ENCODE peak calls at places on chromosomes 16 and 17, in seven cellular contexts. G is mesendoderm, H is lower lobe of right lung, Z is suprapubic skin, K is transverse colon, F is thyroid gland, I is lung. N is an unnamed sample.

GRCh38 chr17:73470369-73470768 is 158.6 kb upstream of the CDC42EP4 start:
- DNase-seq in F (no peak), Z (no peak), I (no peak), K (no peak), G (no peak), H (no peak), N (no peak)

GRCh38 chr17:68101992-68102758 is 66.6 kb downstream of the KPNA2 start:
- DNase-seq in K (peak; percentile 47), I (peak; percentile 42), G (no peak), Z (no peak), F (peak; percentile 49), H (no peak), N (no peak)

GRCh38 chr16:29807426-29808218 is 1.3 kb downstream of the MAZ start:
- DNase-seq in Z (peak; percentile 94), K (peak; percentile 93), F (peak; percentile 94), I (peak; percentile 91), H (peak; percentile 92), G (peak; percentile 93), N (peak; percentile 94)

GRCh38 chr17:2347805-2348685 is 10.7 kb downstream of the SGSM2 start:
- DNase-seq in I (no peak), Z (peak; percentile 63), F (no peak), K (peak; percentile 54), G (peak; percentile 99), H (peak; percentile 53), N (no peak)

GRCh38 chr16:89506791-89507191 is 1.4 kb upstream of the SPG7 start:
- DNase-seq in K (no peak), G (no peak), I (no peak), F (no peak), Z (no peak), H (no peak), N (no peak)

GRCh38 chr16:88906535-88907105 is 40.2 kb upstream of the PABPN1L start:
- DNase-seq in I (no peak), Z (no peak), K (no peak), H (no peak), F (no peak), G (no peak), N (no peak)

GRCh38 chr17:72152392-72152727 is 31.5 kb downstream of the SOX9 start:
- DNase-seq in I (no peak), F (no peak), H (no peak), K (no peak), Z (no peak), G (no peak), N (no peak)

GRCh38 chr16:53084141-53084541 is 29.4 kb downstream of the CHD9 start:
- DNase-seq in G (no peak), F (peak; percentile 29), Z (no peak), H (no peak), K (no peak), I (peak; percentile 62), N (no peak)

GRCh38 chr17:1179635-1180433 is at the start of gene ABR:
- DNase-seq in H (peak; percentile 73), Z (peak; percentile 81), G (no peak), F (no peak), I (no peak), K (peak; percentile 46), N (peak; percentile 60)

GRCh38 chr16:51359141-51359960 is 208.3 kb upstream of the SALL1 start:
- DNase-seq in F (no peak), G (peak; percentile 57), H (no peak), I (no peak), K (peak; percentile 7), Z (no peak), N (no peak)

GRCh38 chr17:80260791-80261158 is at the start of gene RNF213:
- DNase-seq in H (peak; percentile 81), Z (no peak), I (peak; percentile 41), F (peak; percentile 53), K (peak; percentile 75), G (peak; percentile 51), N (peak; percentile 84)

GRCh38 chr17:80262775-80263244 is 2.2 kb downstream of the RNF213 start:
- DNase-seq in F (no peak), H (no peak), I (no peak), K (no peak), G (no peak), Z (no peak), N (no peak)

GRCh38 chr17:80262291-80262690 is 1.6 kb downstream of the RNF213 start:
- DNase-seq in Z (no peak), H (no peak), F (no peak), K (no peak), I (no peak), G (no peak), N (no peak)

GRCh38 chr17:80261159-80261894 is 675 bp downstream of the RNF213 start:
- DNase-seq in I (peak; percentile 51), G (peak; percentile 97), Z (no peak), K (peak; percentile 62), F (peak; percentile 69), H (peak; percentile 71), N (no peak)

GRCh38 chr17:80261895-80262279 is 1.2 kb downstream of the RNF213 start:
- DNase-seq in K (no peak), F (no peak), Z (no peak), G (no peak), I (no peak), H (no peak), N (no peak)
- H3K27me3 ChIP-seq in K (no peaks in the 10 kb centered on the region), F (no peaks in the 10 kb centered on the region), Z (no peaks in the 10 kb centered on the region), G (no peaks in the 10 kb centered on the region), I (no peaks in the 10 kb centered on the region), H (no peaks in the 10 kb centered on the region), N (no peaks in the 10 kb centered on the region)

GRCh38 chr16:11799509-11800384 is 2.7 kb upstream of the ZC3H7A start:
- DNase-seq in G (peak; percentile 45), I (no peak), F (no peak), Z (no peak), H (no peak), K (no peak), N (no peak)

GRCh38 chr16:11800385-11800718 is 3.3 kb upstream of the ZC3H7A start:
- DNase-seq in H (no peak), F (no peak), I (no peak), Z (no peak), K (no peak), G (no peak), N (no peak)

GRCh38 chr16:11797166-11797956 is at the start of gene ZC3H7A:
- DNase-seq in I (peak; percentile 96), Z (peak; percentile 97), H (peak; percentile 99), K (peak; percentile 97), F (peak; percentile 97), G (peak; percentile 99), N (peak; percentile 97)

GRCh38 chr16:11797957-11798299 is 870 bp upstream of the ZC3H7A start:
- DNase-seq in Z (no peak), K (no peak), F (no peak), H (no peak), I (no peak), G (no peak), N (no peak)

GRCh38 chr16:11799017-11799381 is 1.9 kb upstream of the ZC3H7A start:
- DNase-seq in I (no peak), K (no peak), Z (no peak), G (no peak), H (no peak), F (no peak), N (no peak)
- H3K4me1 ChIP-seq in I (peaks cover 20% of the 10 kb centered on the region), K (peaks cover 32% of the 10 kb centered on the region), Z (peaks cover 48% of the 10 kb centered on the region), G (peaks cover 2% of the 10 kb centered on the region), H (peaks cover 45% of the 10 kb centered on the region), F (peaks cover 34% of the 10 kb centered on the region), N (peaks cover 25% of the 10 kb centered on the region)

GRCh38 chr16:1286492-1287094 is 22.8 kb upstream of the UBE2I start:
- DNase-seq in H (no peak), Z (no peak), I (no peak), K (no peak), G (no peak), F (no peak), N (no peak)
- H3K27me3 ChIP-seq in H (peaks cover 62% of the 10 kb centered on the region), Z (peaks cover 96% of the 10 kb centered on the region), I (peaks cover 5% of the 10 kb centered on the region), K (peaks cover 81% of the 10 kb centered on the region), G (no peaks in the 10 kb centered on the region), F (no peaks in the 10 kb centered on the region), N (peaks cover 38% of the 10 kb centered on the region)

DNA sequence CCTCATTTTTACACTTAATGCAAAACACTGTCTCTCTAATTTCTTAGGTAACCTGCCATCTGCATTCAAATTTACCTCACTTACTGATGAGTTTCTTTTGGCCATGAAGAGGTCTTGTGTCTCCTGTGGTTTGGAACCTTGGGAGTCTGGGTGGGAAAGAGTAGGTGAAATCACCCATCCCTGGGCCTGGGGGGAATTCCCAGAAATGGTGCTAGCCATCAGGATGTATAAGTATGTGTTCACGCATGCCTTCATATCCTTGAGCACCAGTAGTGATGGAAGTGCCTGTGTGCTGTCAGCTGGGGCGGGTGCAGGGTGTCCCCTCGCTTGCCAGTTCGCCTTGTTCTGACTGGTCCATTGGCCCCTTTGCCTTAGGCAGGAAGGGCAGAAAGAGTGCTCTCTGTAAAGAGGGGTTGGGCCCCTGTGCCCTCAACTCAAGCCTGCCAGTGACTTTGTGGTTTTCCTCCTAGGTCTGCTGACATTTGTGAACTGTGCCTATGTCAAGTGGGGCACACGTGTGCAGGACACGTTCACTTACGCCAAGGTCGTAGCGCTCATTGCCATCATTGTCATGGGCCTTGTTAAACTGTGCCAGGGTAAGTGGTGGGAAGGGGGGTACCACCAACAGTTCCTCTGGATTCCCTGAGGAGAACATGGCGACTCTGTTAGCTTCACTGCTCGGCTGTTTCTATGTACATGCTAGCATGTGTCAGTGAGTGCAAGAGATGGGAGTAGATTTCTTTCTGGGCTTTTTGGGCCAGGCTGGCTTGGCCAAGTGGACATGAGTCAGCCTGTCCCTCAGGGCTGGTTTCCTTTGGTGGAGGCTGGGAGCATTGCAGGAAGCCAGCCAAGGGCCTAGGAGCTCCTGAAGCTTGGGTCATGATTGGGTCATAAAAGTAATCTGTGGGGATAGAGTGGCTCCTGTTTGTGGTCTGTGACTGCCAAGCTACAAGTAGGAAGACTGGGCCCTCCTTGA is 23.2 kb downstream of the SLC7A6OS start:
- DNase-seq in G (no peak), F (peak; percentile 38), Z (peak; percentile 86), H (no peak), K (no peak), I (peak; percentile 53), N (peak; percentile 90)
- H3K4me1 ChIP-seq in G (peaks cover 2% of the 10 kb centered on the region), F (peaks cover 59% of the 10 kb centered on the region), Z (peaks cover 79% of the 10 kb centered on the region), H (peaks cover 73% of the 10 kb centered on the region), K (peaks cover 14% of the 10 kb centered on the region), I (peaks cover 32% of the 10 kb centered on the region), N (peaks cover 95% of the 10 kb centered on the region)

GRCh38 chr17:36943250-36944220 is 5.2 kb upstream of the AATF start:
- DNase-seq in H (no peak), K (no peak), F (no peak), Z (no peak), G (no peak), I (no peak), N (no peak)
- H3K27me3 ChIP-seq in H (peaks cover 92% of the 10 kb centered on the region), K (peaks cover 94% of the 10 kb centered on the region), F (peaks cover 71% of the 10 kb centered on the region), Z (peaks cover 91% of the 10 kb centered on the region), G (peaks cover 35% of the 10 kb centered on the region), I (no peaks in the 10 kb centered on the region), N (peaks cover 86% of the 10 kb centered on the region)

GRCh38 chr17:82333279-82334171 is at the start of gene SECTM1:
- DNase-seq in F (peak; percentile 52), I (peak; percentile 60), G (no peak), K (peak; percentile 70), H (peak; percentile 81), Z (peak; percentile 91), N (peak; percentile 60)

GRCh38 chr17:82331345-82331939 is 2.1 kb downstream of the SECTM1 start:
- DNase-seq in H (no peak), G (no peak), K (no peak), I (no peak), F (no peak), Z (no peak), N (no peak)

GRCh38 chr17:82334204-82334621 is 647 bp upstream of the SECTM1 start:
- DNase-seq in I (no peak), K (no peak), Z (no peak), G (no peak), H (peak; percentile 54), F (no peak), N (no peak)

GRCh38 chr17:82332669-82333278 is 792 bp downstream of the SECTM1 start:
- DNase-seq in Z (no peak), H (peak; percentile 83), I (peak; percentile 67), K (peak; percentile 67), F (peak; percentile 57), G (no peak), N (peak; percentile 60)

GRCh38 chr17:82334622-82335394 is 1.2 kb upstream of the SECTM1 start:
- DNase-seq in I (no peak), H (no peak), F (peak; percentile 29), Z (no peak), K (no peak), G (no peak), N (no peak)
- H3K4me1 ChIP-seq in I (peaks cover 2% of the 10 kb centered on the region), H (peaks cover 65% of the 10 kb centered on the region), F (peaks cover 52% of the 10 kb centered on the region), Z (peaks cover 81% of the 10 kb centered on the region), K (peaks cover 70% of the 10 kb centered on the region), G (no peaks in the 10 kb centered on the region), N (peaks cover 39% of the 10 kb centered on the region)

N was measured in heart left ventricle.